ENCODE peak calls at places on chromosomes 4 and X, in eight cellular contexts. J is breast epithelium; Q is CD8-positive, alpha-beta memory T cell; D is IMR-90; Y is right lobe of liver; S is cardiac muscle cell; U is fibroblast of lung; C is thyroid gland. N is an unnamed sample.

GRCh38 chr4:38150766-38151165 is 190.6 kb downstream of the PTTG2 start:
- DNase-seq in D (peak; percentile 93), C (no peak), Y (no peak), S (peak; percentile 45), J (no peak), Q (no peak), U (no peak), N (no peak)

GRCh38 chrX:139738581-139738980 is 30.6 kb upstream of the MCF2 start:
- DNase-seq in J (no peak), U (peak; percentile 25), Y (no peak), S (peak; percentile 2), C (peak; percentile 1), Q (no peak), D (peak; percentile 26), N (no peak)

GRCh38 chrX:47168495-47169073 is 23.6 kb downstream of the RBM10 start:
- DNase-seq in Y (no peak), D (no peak), J (no peak), Q (no peak), C (no peak), U (no peak), S (no peak), N (no peak)

GRCh38 chr4:88818650-88819470 is 121.2 kb upstream of the NAP1L5 start:
- DNase-seq in Q (peak; percentile 26), J (no peak), D (peak; percentile 59), U (peak; percentile 66), C (peak; percentile 69), Y (peak; percentile 30), S (peak; percentile 66), N (no peak)

GRCh38 chr4:83054928-83055327 is 19.9 kb downstream of the COPS4 start:
- DNase-seq in J (no peak), D (peak; percentile 15), S (peak; percentile 50), Y (no peak), C (no peak), U (peak; percentile 45), Q (peak; percentile 8), N (no peak)

GRCh38 chr4:76831475-76832390 is 66.2 kb downstream of the SOWAHB start:
- DNase-seq in U (peak; percentile 28), Q (no peak), J (no peak), Y (no peak), C (peak; percentile 26), S (peak; percentile 11), D (peak; percentile 55), N (no peak)

GRCh38 chr4:186726440-186727148 is 2.9 kb upstream of the FAT1 start:
- DNase-seq in J (peak; percentile 74), Y (peak; percentile 74), U (peak; percentile 79), S (peak; percentile 88), Q (no peak), C (peak; percentile 75), D (peak; percentile 80), N (peak; percentile 94)

GRCh38 chr4:41670530-41670929 is 78.0 kb downstream of the PHOX2B start:
- DNase-seq in Q (no peak), U (no peak), D (no peak), J (no peak), S (no peak), C (peak; percentile 92), Y (peak; percentile 62), N (no peak)

GRCh38 chr4:160212078-160212477 is 1109.2 kb downstream of the RAPGEF2 start:
- DNase-seq in Y (no peak), Q (no peak), S (no peak), C (no peak), J (no peak), U (no peak), D (no peak), N (no peak)

GRCh38 chrX:72268601-72269365 is 8.3 kb downstream of the RPS4X start:
- DNase-seq in Q (no peak), J (no peak), S (peak; percentile 58), D (peak; percentile 92), Y (no peak), U (peak; percentile 69), C (no peak), N (no peak)

GRCh38 chrX:72270316-72270866 is 6.7 kb downstream of the RPS4X start:
- DNase-seq in J (no peak), Y (no peak), C (no peak), Q (no peak), S (no peak), D (no peak), U (no peak), N (no peak)

GRCh38 chrX:72271812-72272211 is 5.2 kb downstream of the RPS4X start:
- DNase-seq in D (no peak), U (no peak), Q (no peak), J (no peak), Y (no peak), C (no peak), S (no peak), N (no peak)

GRCh38 chrX:72271091-72271490 is 6.0 kb downstream of the RPS4X start:
- DNase-seq in Q (no peak), J (no peak), D (no peak), Y (no peak), S (no peak), U (no peak), C (no peak), N (no peak)

GRCh38 chrX:72269671-72270251 is 7.3 kb downstream of the RPS4X start:
- DNase-seq in C (no peak), Y (no peak), U (peak; percentile 49), D (peak; percentile 83), S (peak; percentile 50), Q (no peak), J (no peak), N (no peak)
- H3K36me3 ChIP-seq in C (peaks cover 62% of the 10 kb centered on the region), Y (peaks cover 67% of the 10 kb centered on the region), U (peaks cover 23% of the 10 kb centered on the region), D (peaks cover 53% of the 10 kb centered on the region), S (peaks cover 12% of the 10 kb centered on the region), Q (peaks cover 32% of the 10 kb centered on the region), J (no peaks in the 10 kb centered on the region), N (peaks cover 67% of the 10 kb centered on the region)

GRCh38 chr4:1950369-1950768 is 58.4 kb downstream of the NELFA start:
- DNase-seq in Q (no peak), D (no peak), J (no peak), S (no peak), Y (no peak), U (no peak), C (no peak), N (no peak)

GRCh38 chr4:1952719-1953118 is 56.1 kb downstream of the NELFA start:
- DNase-seq in Q (no peak), Y (no peak), J (no peak), S (no peak), C (no peak), D (no peak), U (no peak), N (no peak)

GRCh38 chr4:1956631-1957030 is 52.1 kb downstream of the NELFA start:
- DNase-seq in Y (no peak), J (no peak), Q (no peak), S (no peak), C (no peak), U (no peak), D (no peak), N (no peak)

GRCh38 chr4:1952046-1952700 is 56.6 kb downstream of the NELFA start:
- DNase-seq in J (no peak), S (no peak), U (no peak), C (no peak), D (no peak), Y (no peak), Q (no peak), N (peak; percentile 46)

GRCh38 chr4:1953335-1953734 is 55.4 kb downstream of the NELFA start:
- DNase-seq in Q (no peak), J (no peak), D (no peak), S (no peak), U (no peak), Y (no peak), C (no peak), N (no peak)
- H3K36me3 ChIP-seq in Q (peaks cover 18% of the 10 kb centered on the region), J (no peaks in the 10 kb centered on the region), D (peaks cover 37% of the 10 kb centered on the region), S (peaks cover 24% of the 10 kb centered on the region), U (peaks cover 32% of the 10 kb centered on the region), Y (peaks cover 12% of the 10 kb centered on the region), C (peaks cover 13% of the 10 kb centered on the region), N (peaks cover 46% of the 10 kb centered on the region)

GRCh38 chr4:1967512-1968149 is 41.1 kb downstream of the NELFA start:
- DNase-seq in D (peak; percentile 8), S (no peak), C (no peak), J (no peak), Q (no peak), U (no peak), Y (no peak), N (no peak)

GRCh38 chr4:1964971-1965370 is 43.8 kb downstream of the NELFA start:
- DNase-seq in U (no peak), S (no peak), J (no peak), Q (no peak), Y (no peak), D (no peak), C (no peak), N (no peak)

GRCh38 chr4:1962980-1963379 is 45.8 kb downstream of the NELFA start:
- DNase-seq in Y (no peak), S (no peak), C (no peak), Q (no peak), U (no peak), D (no peak), J (no peak), N (no peak)

GRCh38 chr4:1961563-1961962 is 47.2 kb downstream of the NELFA start:
- DNase-seq in U (no peak), J (no peak), S (no peak), D (no peak), Q (no peak), C (no peak), Y (no peak), N (no peak)

DNA sequence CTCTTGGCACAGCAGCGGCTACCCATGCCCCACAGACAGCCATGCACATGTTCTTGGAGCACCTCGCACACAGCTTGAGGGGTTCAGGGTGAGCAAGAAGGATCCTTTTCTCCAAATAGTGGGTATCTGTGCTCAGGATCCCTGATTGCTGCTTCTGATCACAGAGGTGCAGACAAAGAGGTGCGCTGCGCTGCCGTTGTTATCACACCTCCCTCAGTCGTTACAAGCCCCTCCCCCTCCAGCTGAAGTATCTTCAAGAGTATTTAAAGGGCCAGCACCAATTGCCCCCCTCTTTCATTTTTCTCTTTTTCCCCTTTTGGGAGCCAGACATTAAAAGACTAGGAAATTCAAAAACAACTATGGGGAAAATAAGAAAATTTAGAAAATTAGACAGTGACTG is 44.3 kb downstream of the NELFA start:
- DNase-seq in J (no peak), Y (no peak), Q (no peak), C (no peak), S (no peak), U (no peak), D (no peak), N (no peak)
- H3K36me3 ChIP-seq in J (peaks cover 6% of the 10 kb centered on the region), Y (peaks cover 8% of the 10 kb centered on the region), Q (peaks cover 35% of the 10 kb centered on the region), C (peaks cover 17% of the 10 kb centered on the region), S (peaks cover 14% of the 10 kb centered on the region), U (peaks cover 21% of the 10 kb centered on the region), D (peaks cover 35% of the 10 kb centered on the region), N (peaks cover 34% of the 10 kb centered on the region)

GRCh38 chr4:84685105-84685504 is 102.2 kb downstream of the CDS1 start:
- DNase-seq in U (no peak), Y (no peak), S (no peak), D (no peak), J (no peak), Q (no peak), C (no peak), N (no peak)

GRCh38 chr4:84681488-84682274 is 98.8 kb downstream of the CDS1 start:
- DNase-seq in J (no peak), D (peak; percentile 82), C (no peak), Y (no peak), U (peak; percentile 74), Q (no peak), S (peak; percentile 73), N (peak; percentile 38)

GRCh38 chr4:84683486-84683885 is 100.6 kb downstream of the CDS1 start:
- DNase-seq in C (no peak), Y (no peak), U (no peak), J (no peak), Q (no peak), D (no peak), S (no peak), N (no peak)

GRCh38 chr4:84683065-84683464 is 100.1 kb downstream of the CDS1 start:
- DNase-seq in Q (no peak), C (no peak), S (no peak), D (no peak), J (no peak), Y (no peak), U (no peak), N (no peak)

GRCh38 chr4:84684361-84684760 is 101.4 kb downstream of the CDS1 start:
- DNase-seq in C (no peak), J (no peak), U (no peak), Y (no peak), S (no peak), Q (no peak), D (no peak), N (no peak)
- H3K36me3 ChIP-seq in C (peaks cover 24% of the 10 kb centered on the region), J (peaks cover 1% of the 10 kb centered on the region), U (peaks cover 4% of the 10 kb centered on the region), Y (peaks cover 28% of the 10 kb centered on the region), S (peaks cover 22% of the 10 kb centered on the region), Q (no peaks in the 10 kb centered on the region), D (peaks cover 31% of the 10 kb centered on the region), N (peaks cover 3% of the 10 kb centered on the region)